ENCODE peak calls at places on chromosomes 2 and 18, in nine cellular contexts. One of them, this sample, is unnamed. For H3K36me3, the result is how much of the 10 kb centered on the place peaks cover.

GRCh38 chr2:96205888-96206287 is 2.7 kb downstream of the STARD7 start:
- DNase-seq in colonic mucosa: no peak
- DNase-seq in left ventricle myocardium inferior: no peak
- DNase-seq in IMR-90: peak
- DNase-seq in astrocyte: peak
- DNase-seq in neural progenitor cell: no peak
- DNase-seq in naive thymus-derived CD4-positive, alpha-beta T cell: no peak
- DNase-seq in heart left ventricle: no peak
- DNase-seq in right lobe of liver: no peak
- DNase-seq in this sample: no peak

GRCh38 chr2:4901092-4901735 is 791.0 kb upstream of the SOX11 start:
- DNase-seq in colonic mucosa: no peak
- DNase-seq in left ventricle myocardium inferior: no peak
- DNase-seq in IMR-90: no peak
- DNase-seq in astrocyte: no peak
- DNase-seq in neural progenitor cell: peak
- DNase-seq in naive thymus-derived CD4-positive, alpha-beta T cell: no peak
- DNase-seq in heart left ventricle: no peak
- DNase-seq in right lobe of liver: no peak
- DNase-seq in this sample: no peak

GRCh38 chr2:237058423-237058822 is 27.3 kb upstream of the COPS8 start:
- DNase-seq in colonic mucosa: no peak
- DNase-seq in left ventricle myocardium inferior: no peak
- DNase-seq in IMR-90: no peak
- DNase-seq in astrocyte: no peak
- DNase-seq in neural progenitor cell: no peak
- DNase-seq in naive thymus-derived CD4-positive, alpha-beta T cell: no peak
- DNase-seq in heart left ventricle: no peak
- DNase-seq in right lobe of liver: no peak
- DNase-seq in this sample: no peak

GRCh38 chr2:22167256-22167655 is 1043.5 kb downstream of the TDRD15 start:
- DNase-seq in colonic mucosa: no peak
- DNase-seq in left ventricle myocardium inferior: no peak
- DNase-seq in IMR-90: no peak
- DNase-seq in astrocyte: no peak
- DNase-seq in neural progenitor cell: no peak
- DNase-seq in naive thymus-derived CD4-positive, alpha-beta T cell: no peak
- DNase-seq in heart left ventricle: no peak
- DNase-seq in right lobe of liver: no peak
- DNase-seq in this sample: no peak

GRCh38 chr18:31632356-31632755 is 40.7 kb downstream of the TTR start:
- DNase-seq in colonic mucosa: no peak
- DNase-seq in left ventricle myocardium inferior: no peak
- DNase-seq in IMR-90: no peak
- DNase-seq in astrocyte: no peak
- DNase-seq in neural progenitor cell: no peak
- DNase-seq in naive thymus-derived CD4-positive, alpha-beta T cell: no peak
- DNase-seq in heart left ventricle: no peak
- DNase-seq in right lobe of liver: no peak
- DNase-seq in this sample: no peak

GRCh38 chr2:158773121-158773520 is 22.0 kb upstream of the DAPL1 start:
- DNase-seq in colonic mucosa: no peak
- DNase-seq in left ventricle myocardium inferior: no peak
- DNase-seq in IMR-90: peak
- DNase-seq in astrocyte: peak
- DNase-seq in neural progenitor cell: no peak
- DNase-seq in naive thymus-derived CD4-positive, alpha-beta T cell: no peak
- DNase-seq in heart left ventricle: no peak
- DNase-seq in right lobe of liver: no peak
- DNase-seq in this sample: no peak

GRCh38 chr18:12441475-12442035 is 33.8 kb downstream of the PRELID3A start:
- DNase-seq in colonic mucosa: no peak
- DNase-seq in left ventricle myocardium inferior: no peak
- DNase-seq in IMR-90: no peak
- DNase-seq in astrocyte: no peak
- DNase-seq in neural progenitor cell: no peak
- DNase-seq in naive thymus-derived CD4-positive, alpha-beta T cell: no peak
- DNase-seq in heart left ventricle: no peak
- DNase-seq in right lobe of liver: no peak
- DNase-seq in this sample: no peak

GRCh38 chr2:177165731-177166711 is 46.6 kb upstream of the HNRNPA3 start:
- DNase-seq in colonic mucosa: peak
- DNase-seq in left ventricle myocardium inferior: no peak
- DNase-seq in IMR-90: peak
- DNase-seq in astrocyte: peak
- DNase-seq in neural progenitor cell: no peak
- DNase-seq in naive thymus-derived CD4-positive, alpha-beta T cell: peak
- DNase-seq in heart left ventricle: no peak
- DNase-seq in right lobe of liver: no peak
- DNase-seq in this sample: no peak

GRCh38 chr2:171086352-171087290 is 74.1 kb downstream of the TLK1 start:
- DNase-seq in colonic mucosa: peak
- DNase-seq in left ventricle myocardium inferior: no peak
- DNase-seq in IMR-90: peak
- DNase-seq in astrocyte: peak
- DNase-seq in neural progenitor cell: peak
- DNase-seq in naive thymus-derived CD4-positive, alpha-beta T cell: peak
- DNase-seq in heart left ventricle: no peak
- DNase-seq in right lobe of liver: no peak
- DNase-seq in this sample: peak

GRCh38 chr2:17972991-17973390 is 94.5 kb downstream of the KCNS3 start:
- DNase-seq in colonic mucosa: no peak
- DNase-seq in left ventricle myocardium inferior: no peak
- DNase-seq in IMR-90: no peak
- DNase-seq in astrocyte: peak
- DNase-seq in neural progenitor cell: no peak
- DNase-seq in naive thymus-derived CD4-positive, alpha-beta T cell: no peak
- DNase-seq in heart left ventricle: no peak
- DNase-seq in right lobe of liver: no peak
- DNase-seq in this sample: no peak

GRCh38 chr18:33495278-33495677 is 54.8 kb upstream of the CCDC178 start:
- DNase-seq in colonic mucosa: no peak
- DNase-seq in left ventricle myocardium inferior: no peak
- DNase-seq in IMR-90: peak
- DNase-seq in astrocyte: peak
- DNase-seq in neural progenitor cell: peak
- DNase-seq in naive thymus-derived CD4-positive, alpha-beta T cell: no peak
- DNase-seq in heart left ventricle: no peak
- DNase-seq in right lobe of liver: no peak
- DNase-seq in this sample: no peak

GRCh38 chr2:186345745-186346144 is 140.3 kb upstream of the ZC3H15 start:
- DNase-seq in colonic mucosa: no peak
- DNase-seq in left ventricle myocardium inferior: no peak
- DNase-seq in IMR-90: no peak
- DNase-seq in astrocyte: no peak
- DNase-seq in neural progenitor cell: no peak
- DNase-seq in naive thymus-derived CD4-positive, alpha-beta T cell: no peak
- DNase-seq in heart left ventricle: no peak
- DNase-seq in right lobe of liver: no peak
- DNase-seq in this sample: no peak

GRCh38 chr2:42112418-42112817 is 56.7 kb upstream of the EML4 start:
- DNase-seq in colonic mucosa: no peak
- DNase-seq in left ventricle myocardium inferior: no peak
- DNase-seq in IMR-90: no peak
- DNase-seq in astrocyte: no peak
- DNase-seq in neural progenitor cell: no peak
- DNase-seq in naive thymus-derived CD4-positive, alpha-beta T cell: no peak
- DNase-seq in heart left ventricle: no peak
- DNase-seq in right lobe of liver: no peak
- DNase-seq in this sample: no peak

GRCh38 chr2:161077367-161078210 is 82.6 kb upstream of the TANK start:
- DNase-seq in colonic mucosa: peak
- DNase-seq in left ventricle myocardium inferior: no peak
- DNase-seq in IMR-90: peak
- DNase-seq in astrocyte: peak
- DNase-seq in neural progenitor cell: no peak
- DNase-seq in naive thymus-derived CD4-positive, alpha-beta T cell: peak
- DNase-seq in heart left ventricle: peak
- DNase-seq in right lobe of liver: no peak
- DNase-seq in this sample: no peak

GRCh38 chr2:152730591-152731333 is 12.3 kb downstream of the ARL6IP6 start:
- DNase-seq in colonic mucosa: no peak
- DNase-seq in left ventricle myocardium inferior: no peak
- DNase-seq in IMR-90: no peak
- DNase-seq in astrocyte: peak
- DNase-seq in neural progenitor cell: no peak
- DNase-seq in naive thymus-derived CD4-positive, alpha-beta T cell: peak
- DNase-seq in heart left ventricle: no peak
- DNase-seq in right lobe of liver: no peak
- DNase-seq in this sample: no peak
- H3K36me3 ChIP-seq in colonic mucosa: under half
- H3K36me3 ChIP-seq in left ventricle myocardium inferior: under half
- H3K36me3 ChIP-seq in IMR-90: under half
- H3K36me3 ChIP-seq in astrocyte: under half
- H3K36me3 ChIP-seq in neural progenitor cell: under half
- H3K36me3 ChIP-seq in naive thymus-derived CD4-positive, alpha-beta T cell: under half
- H3K36me3 ChIP-seq in heart left ventricle: under half
- H3K36me3 ChIP-seq in right lobe of liver: under half
- H3K36me3 ChIP-seq in this sample: under half

GRCh38 chr2:151729837-151730236 is 4.4 kb downstream of the NEB start:
- DNase-seq in colonic mucosa: no peak
- DNase-seq in left ventricle myocardium inferior: no peak
- DNase-seq in IMR-90: no peak
- DNase-seq in astrocyte: no peak
- DNase-seq in neural progenitor cell: no peak
- DNase-seq in naive thymus-derived CD4-positive, alpha-beta T cell: no peak
- DNase-seq in heart left ventricle: no peak
- DNase-seq in right lobe of liver: no peak
- DNase-seq in this sample: no peak
- H3K36me3 ChIP-seq in colonic mucosa: under half
- H3K36me3 ChIP-seq in left ventricle myocardium inferior: under half
- H3K36me3 ChIP-seq in IMR-90: under half
- H3K36me3 ChIP-seq in astrocyte: under half
- H3K36me3 ChIP-seq in neural progenitor cell: under half
- H3K36me3 ChIP-seq in naive thymus-derived CD4-positive, alpha-beta T cell: under half
- H3K36me3 ChIP-seq in heart left ventricle: under half
- H3K36me3 ChIP-seq in right lobe of liver: under half
- H3K36me3 ChIP-seq in this sample: under half

DNA sequence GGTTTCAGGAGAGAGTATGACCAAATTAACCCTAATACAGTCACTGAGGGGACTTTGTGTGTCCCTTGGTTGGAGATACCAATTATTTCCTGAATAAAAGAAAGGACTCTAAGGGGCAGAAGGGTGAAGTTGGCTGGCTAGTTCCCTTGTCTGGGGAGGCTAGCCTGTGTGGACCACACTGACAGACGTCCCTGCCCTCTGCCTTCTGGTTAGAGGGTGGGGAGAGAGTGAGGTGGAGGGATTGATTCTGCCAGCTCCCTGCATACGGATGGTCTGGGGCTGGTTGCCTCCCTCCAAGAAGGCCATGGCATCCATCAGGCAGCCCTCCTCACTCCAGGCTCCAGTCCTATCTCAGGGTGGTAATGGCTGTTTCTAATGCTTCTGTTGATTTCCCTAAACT is 37.4 kb upstream of the AFF3 start:
- DNase-seq in colonic mucosa: no peak
- DNase-seq in left ventricle myocardium inferior: no peak
- DNase-seq in IMR-90: no peak
- DNase-seq in astrocyte: no peak
- DNase-seq in neural progenitor cell: no peak
- DNase-seq in naive thymus-derived CD4-positive, alpha-beta T cell: no peak
- DNase-seq in heart left ventricle: no peak
- DNase-seq in right lobe of liver: no peak
- DNase-seq in this sample: no peak
- H3K36me3 ChIP-seq in colonic mucosa: under half
- H3K36me3 ChIP-seq in left ventricle myocardium inferior: under half
- H3K36me3 ChIP-seq in IMR-90: under half
- H3K36me3 ChIP-seq in astrocyte: under half
- H3K36me3 ChIP-seq in neural progenitor cell: under half
- H3K36me3 ChIP-seq in naive thymus-derived CD4-positive, alpha-beta T cell: under half
- H3K36me3 ChIP-seq in heart left ventricle: under half
- H3K36me3 ChIP-seq in right lobe of liver: under half
- H3K36me3 ChIP-seq in this sample: under half

GRCh38 chr2:178531161-178531560 is 50.9 kb downstream of the PLEKHA3 start:
- DNase-seq in colonic mucosa: no peak
- DNase-seq in left ventricle myocardium inferior: no peak
- DNase-seq in IMR-90: no peak
- DNase-seq in astrocyte: no peak
- DNase-seq in neural progenitor cell: no peak
- DNase-seq in naive thymus-derived CD4-positive, alpha-beta T cell: no peak
- DNase-seq in heart left ventricle: no peak
- DNase-seq in right lobe of liver: no peak
- DNase-seq in this sample: no peak
- H3K36me3 ChIP-seq in colonic mucosa: under half
- H3K36me3 ChIP-seq in left ventricle myocardium inferior: half or more
- H3K36me3 ChIP-seq in IMR-90: under half
- H3K36me3 ChIP-seq in astrocyte: under half
- H3K36me3 ChIP-seq in neural progenitor cell: under half
- H3K36me3 ChIP-seq in naive thymus-derived CD4-positive, alpha-beta T cell: under half
- H3K36me3 ChIP-seq in heart left ventricle: under half
- H3K36me3 ChIP-seq in right lobe of liver: under half
- H3K36me3 ChIP-seq in this sample: under half